ENCODE peak calls at places on chromosome 11, in nine cellular contexts. G, V, Z, D, F, N, R, P and E are unnamed samples. For H3K4me1, the result is how much of the 10 kb centered on the place peaks cover.

GRCh38 chr11:7585816-7586215 is 72.0 kb downstream of the PPFIBP2 start:
- DNase-seq in V (peak), F (no peak), G (peak), R (no peak), D (no peak), P (no peak), Z (no peak), N (no peak), E (no peak)

GRCh38 chr11:73240190-73240781 is 22.2 kb downstream of the P2RY2 start:
- DNase-seq in D (no peak), G (no peak), F (no peak), N (no peak), Z (no peak), V (peak), R (no peak), P (peak), E (no peak)

GRCh38 chr11:61526956-61527731 is 18.6 kb downstream of the LRRC10B start:
- DNase-seq in D (no peak), V (no peak), F (no peak), G (no peak), N (no peak), P (no peak), R (peak), Z (no peak), E (no peak)

GRCh38 chr11:118813551-118813950 is 22.6 kb upstream of the DDX6 start:
- DNase-seq in G (no peak), D (no peak), N (no peak), P (no peak), F (no peak), Z (no peak), R (no peak), V (no peak), E (no peak)

GRCh38 chr11:62398011-62398994 is 20.5 kb upstream of the SCGB1A1 start:
- DNase-seq in P (no peak), D (no peak), F (no peak), N (no peak), V (peak), G (no peak), Z (no peak), R (peak), E (peak)

GRCh38 chr11:97414801-97415200 is 1025.0 kb downstream of the JRKL start:
- DNase-seq in P (no peak), N (no peak), Z (no peak), V (no peak), G (peak), F (no peak), D (no peak), R (no peak), E (no peak)

GRCh38 chr11:2899080-2899783 is 13.7 kb upstream of the CDKN1C start:
- DNase-seq in F (no peak), N (no peak), Z (no peak), R (no peak), P (no peak), V (no peak), G (no peak), D (no peak), E (no peak)

GRCh38 chr11:96260067-96260511 is 82.9 kb downstream of the MAML2 start:
- DNase-seq in V (no peak), G (peak), R (no peak), F (no peak), P (no peak), N (no peak), D (no peak), Z (no peak), E (no peak)

GRCh38 chr11:40280161-40281054 is 1179.0 kb downstream of the LRRC4C start:
- DNase-seq in P (no peak), R (no peak), F (no peak), G (no peak), V (no peak), D (no peak), Z (no peak), N (peak), E (no peak)

DNA sequence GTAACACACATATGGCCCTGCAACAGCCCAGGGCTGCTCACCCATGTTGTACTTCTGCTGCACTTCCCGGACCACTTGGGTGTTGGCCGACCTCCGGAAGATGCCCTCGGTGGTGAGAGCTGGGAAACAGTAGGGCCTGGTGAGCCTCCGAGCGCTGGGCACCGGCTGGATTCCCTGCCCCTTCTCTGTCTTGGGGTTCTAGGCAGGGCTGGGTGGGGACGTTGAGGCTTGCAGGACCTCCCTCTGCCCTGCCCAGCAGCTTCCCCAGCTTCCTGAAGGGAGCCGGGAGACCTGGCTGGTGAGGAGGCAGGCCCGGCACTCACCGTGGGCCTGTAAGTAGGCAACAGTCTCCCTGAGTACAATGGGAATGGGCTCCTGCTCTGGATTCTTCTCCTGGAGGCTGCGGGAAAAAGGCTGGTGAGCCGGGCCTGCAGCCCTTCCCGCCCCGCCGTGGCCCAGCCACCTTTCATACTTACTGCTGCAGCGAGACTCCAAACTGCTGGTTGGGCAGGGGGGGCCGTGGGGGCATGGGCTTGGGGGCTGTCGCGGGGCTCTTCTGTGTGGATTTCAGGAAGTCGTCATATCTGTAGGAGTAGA is 20.2 kb downstream of the ARHGAP1 start:
- DNase-seq in Z (no peak), P (no peak), N (no peak), D (no peak), F (no peak), R (no peak), G (no peak), V (no peak), E (no peak)
- H3K4me3 ChIP-seq in Z (no peak), P (no peak), N (no peak), D (no peak), F (no peak), R (no peak), G (no peak), V (no peak), E (no peak)

DNA sequence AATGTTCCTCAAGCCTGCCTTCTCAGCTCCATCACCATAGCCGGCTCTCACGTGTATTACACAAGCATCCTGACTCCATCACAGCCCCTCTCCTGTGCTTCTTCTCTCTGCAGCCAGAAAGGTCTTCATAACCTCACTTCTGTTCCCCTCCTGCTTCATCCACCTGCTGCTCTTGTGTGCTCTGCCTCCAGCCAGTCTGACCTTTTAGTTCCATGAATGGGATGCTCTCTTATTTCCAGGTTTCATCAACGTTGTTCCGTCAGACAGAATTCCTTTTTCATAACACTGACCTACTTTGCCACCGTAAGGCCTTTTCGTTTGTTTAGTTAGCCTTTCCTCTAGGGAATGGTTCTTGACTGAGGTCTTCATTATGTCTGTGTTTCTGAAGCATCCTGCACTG is 18.7 kb downstream of the GRAMD1B start:
- DNase-seq in G (no peak), V (no peak), Z (no peak), R (no peak), F (no peak), N (no peak), P (no peak), D (no peak), E (no peak)
- TF ChIP-seq EZH2phosphoT487 in G (no peak), V (no peak), Z (no peak), R (no peak), F (no peak), N (no peak), P (no peak), D (no peak), E (no peak)

DNA sequence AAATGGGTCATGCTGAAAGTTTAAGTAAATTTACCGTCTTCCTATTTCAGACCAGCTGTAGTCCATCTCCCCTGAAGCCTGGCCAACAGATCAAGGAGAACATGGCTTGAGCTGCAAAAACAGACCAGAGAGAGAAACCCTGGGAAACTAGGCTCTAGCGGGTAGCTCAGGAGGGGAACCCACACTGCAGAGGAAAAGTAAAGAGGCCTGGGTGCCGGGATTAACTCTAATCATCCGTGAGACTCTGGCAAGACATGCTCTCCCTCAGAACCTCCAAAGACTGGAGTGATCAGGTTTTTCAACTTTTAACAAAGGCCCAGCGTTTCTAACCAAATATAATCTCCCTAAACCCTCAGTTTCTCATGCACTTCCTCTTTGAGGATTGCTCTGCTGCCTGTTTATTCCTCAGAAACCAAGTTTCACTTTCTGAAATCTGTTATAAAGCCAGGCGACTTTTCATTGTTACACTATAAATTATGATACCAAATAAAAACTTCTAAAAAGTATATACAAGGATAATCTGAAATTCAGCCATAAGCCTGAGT is 67.4 kb downstream of the GAB2 start:
- DNase-seq in F (no peak), P (peak), D (no peak), Z (peak), R (no peak), N (peak), V (peak), G (no peak), E (peak)
- H3K4me1 ChIP-seq in F (under half), P (under half), D (under half), Z (under half), R (half or more), N (under half), V (under half), G (under half), E (under half)

GRCh38 chr11:120239713-120240640 is at the start of gene POU2F3:
- DNase-seq in F (no peak), G (no peak), N (peak), P (peak), Z (no peak), V (no peak), D (no peak), R (peak), E (peak)
- H3K4me3 ChIP-seq in F (no peak), G (no peak), N (peak), P (peak), Z (no peak), V (no peak), D (no peak), R (no peak), E (no peak)

GRCh38 chr11:129458756-129459535 is 83.3 kb downstream of the BARX2 start:
- DNase-seq in G (peak), V (no peak), N (no peak), D (no peak), R (no peak), F (no peak), P (no peak), Z (no peak), E (peak)
- TF ChIP-seq EZH2phosphoT487 in G (no peak), V (no peak), N (no peak), D (no peak), R (no peak), F (no peak), P (no peak), Z (no peak), E (peak)

GRCh38 chr11:113725883-113726405 is 19.8 kb upstream of the TMPRSS5 start:
- DNase-seq in Z (no peak), F (no peak), P (no peak), G (peak), V (no peak), N (no peak), D (no peak), R (no peak), E (peak)
- H3K4me1 ChIP-seq in Z (under half), F (under half), P (under half), G (under half), V (under half), N (under half), D (under half), R (under half), E (under half)

GRCh38 chr11:38254849-38255248 is 1656.8 kb upstream of the RAG2 start:
- DNase-seq in D (no peak), V (no peak), G (no peak), Z (no peak), R (no peak), F (no peak), N (no peak), P (no peak), E (no peak)

GRCh38 chr11:38256436-38256835 is 1658.4 kb upstream of the RAG2 start:
- DNase-seq in V (no peak), F (no peak), G (no peak), R (no peak), D (no peak), Z (no peak), N (peak), P (no peak), E (no peak)

GRCh38 chr11:38252620-38253019 is 1654.6 kb upstream of the RAG2 start:
- DNase-seq in D (no peak), Z (no peak), V (no peak), G (no peak), R (no peak), P (no peak), F (no peak), N (no peak), E (no peak)
- H3K4me3 ChIP-seq in D (no peak), Z (no peak), V (no peak), G (no peak), R (no peak), P (no peak), F (no peak), N (no peak), E (no peak)

DNA sequence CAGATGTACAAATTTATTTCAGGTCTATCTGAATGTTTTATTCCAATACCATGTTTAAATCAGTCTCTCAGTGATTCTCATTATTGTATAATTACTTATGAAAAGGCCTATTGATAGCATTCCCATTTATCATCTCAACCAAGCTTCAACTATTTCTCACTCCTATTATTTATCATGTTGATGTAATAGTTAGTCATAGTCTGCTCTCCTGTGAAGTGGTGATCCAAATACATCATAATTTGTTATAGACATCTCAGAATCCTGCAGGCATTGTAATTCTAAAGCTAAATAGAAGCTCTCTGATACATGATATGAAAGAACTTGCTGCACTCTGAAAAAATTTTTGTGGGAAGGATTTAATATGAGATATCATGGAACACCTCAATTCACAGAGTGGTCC is 21.8 kb upstream of the OR8G1 start:
- DNase-seq in P (no peak), N (no peak), D (no peak), G (peak), Z (no peak), F (no peak), R (no peak), V (no peak), E (no peak)
- TF ChIP-seq EZH2phosphoT487 in P (no peak), N (no peak), D (no peak), G (no peak), Z (no peak), F (no peak), R (no peak), V (no peak), E (no peak)

DNA sequence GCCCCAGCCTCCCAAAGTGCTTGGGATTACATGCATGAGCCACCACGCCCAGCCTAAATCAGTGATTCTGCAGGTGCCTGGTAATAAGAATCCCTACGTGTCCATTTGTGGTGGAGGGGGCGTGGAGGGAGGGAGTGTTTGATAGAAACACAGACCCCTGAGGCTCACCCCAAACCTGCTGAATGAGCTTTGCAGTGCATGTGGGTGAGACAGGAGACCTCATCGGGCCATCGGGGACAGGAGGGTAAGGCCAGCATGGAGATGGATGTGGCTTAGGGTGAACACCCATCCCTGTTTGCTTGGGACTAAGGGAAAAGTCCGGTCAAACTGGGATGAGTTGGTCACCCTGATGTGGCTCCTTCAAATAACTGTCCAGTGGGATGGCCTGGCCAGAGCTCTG is 71.3 kb upstream of the ALX4 start:
- DNase-seq in N (no peak), V (no peak), F (no peak), D (no peak), R (no peak), G (no peak), Z (no peak), P (no peak), E (no peak)
- H3K4me1 ChIP-seq in N (under half), V (under half), F (under half), D (under half), R (under half), G (under half), Z (under half), P (under half), E (under half)

GRCh38 chr11:102414559-102414958 is 38.0 kb downstream of the TMEM123 start:
- DNase-seq in Z (no peak), N (no peak), D (no peak), P (no peak), V (no peak), G (no peak), R (no peak), F (no peak), E (no peak)

GRCh38 chr11:102411142-102411541 is 41.4 kb downstream of the TMEM123 start:
- DNase-seq in R (no peak), D (no peak), F (no peak), Z (no peak), G (no peak), V (no peak), N (no peak), P (no peak), E (no peak)

GRCh38 chr11:102410382-102410784 is 42.2 kb downstream of the TMEM123 start:
- DNase-seq in F (no peak), V (peak), D (no peak), P (no peak), N (peak), G (no peak), Z (no peak), R (peak), E (peak)

GRCh38 chr11:102415252-102415916 is 37.2 kb downstream of the TMEM123 start:
- DNase-seq in G (no peak), V (no peak), Z (no peak), R (no peak), P (no peak), D (no peak), N (no peak), F (no peak), E (no peak)

DNA sequence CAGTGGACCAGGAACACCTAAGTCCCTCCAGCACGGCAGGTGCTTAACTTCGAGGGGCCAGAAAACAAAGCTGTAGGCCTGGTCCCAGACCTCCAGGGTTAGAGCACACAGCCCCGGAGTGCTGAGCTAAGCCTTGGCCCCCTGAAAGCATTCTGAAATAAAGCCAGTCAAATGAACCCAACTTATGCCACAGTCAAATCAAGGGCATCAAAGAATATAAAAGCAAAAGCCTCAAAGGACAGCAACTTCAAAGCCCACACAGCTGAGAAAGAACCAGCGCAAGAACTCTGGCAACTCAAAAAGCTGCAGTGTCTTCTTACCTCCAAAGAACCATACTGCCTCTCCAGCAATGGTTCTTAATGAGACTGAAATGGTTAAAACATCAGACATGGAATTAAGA is 39.1 kb downstream of the TMEM123 start:
- DNase-seq in N (no peak), D (no peak), R (no peak), Z (no peak), F (no peak), P (no peak), G (no peak), V (no peak), E (no peak)
- H3K4me3 ChIP-seq in N (no peak), D (no peak), R (no peak), Z (no peak), F (no peak), P (no peak), G (no peak), V (no peak), E (no peak)